ENCODE peak calls at places on chromosomes 12 and 14, in six cellular contexts. T is IMR-90; Z is DND-41; O is ovary; I is CD8-positive, alpha-beta T cell; Y is adrenal gland. N is an unnamed sample.

GRCh38 chr12:64968989-64969819 is 144.8 kb downstream of the TBC1D30 start:
- DNase-seq in I (no peak), O (no peak), T (no peak), Y (no peak), Z (no peak), N (no peak)

GRCh38 chr12:46942579-46942978 is 116.8 kb upstream of the SLC38A4 start:
- DNase-seq in O (no peak), I (no peak), Y (no peak), Z (no peak), T (peak; percentile 79), N (no peak)

GRCh38 chr14:92495041-92495440 is 18.5 kb upstream of the RIN3 start:
- DNase-seq in O (no peak), I (peak; percentile 1), Z (no peak), T (peak; percentile 81), Y (no peak), N (no peak)

GRCh38 chr12:130796985-130797686 is 41.9 kb downstream of the STX2 start:
- DNase-seq in T (no peak), I (no peak), Y (no peak), Z (no peak), O (no peak), N (peak; percentile 5)

GRCh38 chr12:132285991-132286681 is 43.3 kb downstream of the GALNT9 start:
- DNase-seq in O (peak; percentile 54), T (peak; percentile 21), Y (peak; percentile 68), Z (no peak), I (no peak), N (no peak)

GRCh38 chr12:75715323-75715644 is 203.9 kb upstream of the KRR1 start:
- DNase-seq in O (no peak), I (no peak), T (no peak), Z (no peak), Y (no peak), N (no peak)

GRCh38 chr12:80412343-80412953 is 31.6 kb upstream of the PTPRQ start:
- DNase-seq in I (no peak), Y (no peak), Z (no peak), T (peak; percentile 69), O (no peak), N (no peak)

GRCh38 chr14:93946506-93947170 is 19.5 kb downstream of the FAM181A start:
- DNase-seq in O (no peak), Z (no peak), T (peak; percentile 28), Y (no peak), I (no peak), N (no peak)

GRCh38 chr12:97572220-97572619 is 109.6 kb downstream of the RMST start:
- DNase-seq in Y (no peak), I (no peak), Z (no peak), O (no peak), T (no peak), N (no peak)

GRCh38 chr12:121791671-121792496 is 1.6 kb downstream of the RHOF start:
- DNase-seq in I (no peak), Y (peak; percentile 30), O (no peak), Z (no peak), T (no peak), N (no peak)

GRCh38 chr12:42370013-42370412 is 44.0 kb downstream of the PPHLN1 start:
- DNase-seq in T (no peak), O (no peak), Y (no peak), I (no peak), Z (no peak), N (no peak)

GRCh38 chr14:94646481-94646880 is 34.3 kb downstream of the SERPINA3 start:
- DNase-seq in Z (no peak), O (no peak), Y (no peak), T (peak; percentile 65), I (no peak), N (no peak)

GRCh38 chr12:20451759-20452158 is 83.4 kb downstream of the PDE3A start:
- DNase-seq in I (no peak), O (no peak), Y (no peak), T (peak; percentile 71), Z (no peak), N (no peak)

GRCh38 chr14:67526676-67527459 is 6.2 kb upstream of the PLEKHH1 start:
- DNase-seq in I (peak; percentile 56), O (no peak), T (peak; percentile 45), Z (peak; percentile 53), Y (peak; percentile 68), N (peak; percentile 36)

GRCh38 chr14:82710257-82710841 is 1176.7 kb upstream of the SEL1L start:
- DNase-seq in Y (peak; percentile 63), O (peak; percentile 39), T (peak; percentile 61), Z (peak; percentile 43), I (no peak), N (no peak)

GRCh38 chr14:69171569-69171968 is 18.6 kb upstream of the DCAF5 start:
- DNase-seq in Z (no peak), I (no peak), Y (no peak), O (no peak), T (no peak), N (no peak)

GRCh38 chr14:68191567-68192321 is 372.2 kb downstream of the RAD51B start:
- DNase-seq in O (no peak), Z (no peak), T (peak; percentile 37), I (no peak), Y (no peak), N (no peak)

GRCh38 chr12:12622418-12622817 is 10.7 kb downstream of the CREBL2 start:
- DNase-seq in I (no peak), Z (peak; percentile 51), Y (no peak), O (no peak), T (no peak), N (no peak)

GRCh38 chr12:12616512-12617275 is 5.0 kb downstream of the CREBL2 start:
- DNase-seq in T (peak; percentile 44), I (no peak), Y (no peak), Z (no peak), O (no peak), N (peak; percentile 24)

GRCh38 chr12:12626471-12626870 is 14.8 kb downstream of the CREBL2 start:
- DNase-seq in Y (no peak), I (no peak), T (peak; percentile 12), Z (no peak), O (no peak), N (no peak)

GRCh38 chr12:12624479-12625120 is 12.9 kb downstream of the CREBL2 start:
- DNase-seq in I (no peak), T (no peak), Y (no peak), O (no peak), Z (no peak), N (no peak)

DNA sequence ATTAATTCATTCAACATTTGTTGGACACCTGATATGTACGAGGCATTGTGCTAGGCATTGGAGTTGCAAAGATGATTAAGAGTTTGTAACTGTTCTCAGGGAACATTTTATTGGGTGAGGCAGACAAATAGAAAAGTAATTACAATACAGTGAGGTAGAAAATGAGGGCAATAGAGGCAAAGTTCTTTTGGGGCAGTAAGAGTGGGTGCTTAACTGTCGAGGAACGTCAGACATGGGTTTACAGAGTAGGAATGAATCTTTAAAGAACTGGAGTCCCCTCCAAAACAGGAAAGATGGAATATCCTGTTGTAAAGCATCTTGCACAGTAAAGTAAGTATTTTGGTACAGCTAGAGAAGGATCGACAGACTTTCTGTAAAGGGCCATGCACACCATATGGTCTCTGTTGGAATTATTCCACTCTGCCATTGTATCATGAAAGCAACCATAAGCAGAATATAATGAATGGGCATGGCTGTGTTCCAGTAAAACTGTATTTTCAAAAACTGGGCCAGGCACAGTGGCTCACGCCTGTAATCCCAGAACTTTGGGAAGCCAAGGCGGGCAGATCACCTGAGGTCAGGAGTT is 9.1 kb downstream of the CREBL2 start:
- DNase-seq in T (no peak), Y (no peak), I (no peak), Z (no peak), O (no peak), N (no peak)
- H3K4me1 ChIP-seq in T (peaks cover 2% of the 10 kb centered on the region), Y (peaks cover 41% of the 10 kb centered on the region), I (peaks cover 63% of the 10 kb centered on the region), Z (peaks cover 24% of the 10 kb centered on the region), O (peaks cover 1% of the 10 kb centered on the region), N (peaks cover 54% of the 10 kb centered on the region)

GRCh38 chr12:54016478-54016964 is 7.7 kb downstream of the HOXC8 start:
- DNase-seq in Y (peak; percentile 56), Z (no peak), O (no peak), I (no peak), T (peak; percentile 11), N (no peak)

GRCh38 chr12:54016051-54016450 is 7.3 kb downstream of the HOXC8 start:
- DNase-seq in Y (no peak), O (no peak), I (no peak), T (no peak), Z (no peak), N (no peak)

GRCh38 chr12:54015210-54015931 is 6.6 kb downstream of the HOXC8 start:
- DNase-seq in Z (no peak), Y (no peak), O (no peak), I (no peak), T (no peak), N (no peak)

GRCh38 chr12:54012631-54013398 is 4.0 kb downstream of the HOXC8 start:
- DNase-seq in I (no peak), O (no peak), Z (no peak), T (no peak), Y (no peak), N (no peak)

DNA sequence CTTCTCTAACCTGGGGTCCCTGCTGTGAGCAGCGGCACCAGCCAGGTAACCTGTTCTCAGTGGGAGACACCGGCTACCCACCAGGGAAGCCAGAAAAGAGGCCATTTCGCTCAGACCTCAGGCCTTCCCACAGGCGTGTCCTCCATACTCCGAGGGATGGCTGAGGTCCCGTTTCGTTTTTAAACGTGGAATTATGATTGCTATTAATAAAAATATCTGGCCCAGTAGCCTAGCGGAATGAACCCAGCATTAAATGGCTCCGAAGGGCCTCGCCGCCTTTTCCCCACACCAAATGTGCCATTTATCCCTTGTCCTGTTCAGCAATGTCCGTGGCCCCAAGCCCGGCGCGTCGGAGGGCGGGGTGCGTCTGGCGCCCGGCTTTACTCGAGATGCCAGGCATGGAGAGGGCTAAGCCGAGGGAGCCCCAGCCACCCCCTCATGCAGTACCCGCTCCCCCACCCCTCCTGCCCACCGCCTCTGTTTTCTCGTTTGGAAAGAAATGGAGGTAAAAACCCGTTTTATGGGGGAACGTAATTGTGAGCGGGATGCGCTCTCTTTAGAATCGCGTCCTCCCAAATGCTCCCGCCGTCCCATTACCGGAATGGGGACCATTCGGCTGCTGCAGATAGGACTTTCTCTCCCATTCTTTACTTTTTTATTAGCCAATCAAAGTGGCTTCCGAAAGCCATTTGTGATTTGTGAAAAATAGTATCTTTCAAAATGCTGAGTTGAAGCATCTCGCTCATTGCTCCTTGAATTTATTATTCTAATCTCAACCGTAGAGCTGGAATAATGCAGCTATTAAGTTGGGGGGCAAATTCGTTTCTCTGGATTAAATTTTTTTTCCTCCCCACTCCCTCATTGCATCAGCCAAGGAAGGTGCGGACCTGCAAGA is 5.8 kb downstream of the HOXC8 start:
- DNase-seq in T (no peak), Z (no peak), Y (no peak), O (no peak), I (no peak), N (no peak)
- H3K27ac ChIP-seq in T (no peak overlapping the region), Z (no peak overlapping the region), Y (no peak overlapping the region), O (no peak overlapping the region), I (no peak overlapping the region), N (no peak overlapping the region)

DNA sequence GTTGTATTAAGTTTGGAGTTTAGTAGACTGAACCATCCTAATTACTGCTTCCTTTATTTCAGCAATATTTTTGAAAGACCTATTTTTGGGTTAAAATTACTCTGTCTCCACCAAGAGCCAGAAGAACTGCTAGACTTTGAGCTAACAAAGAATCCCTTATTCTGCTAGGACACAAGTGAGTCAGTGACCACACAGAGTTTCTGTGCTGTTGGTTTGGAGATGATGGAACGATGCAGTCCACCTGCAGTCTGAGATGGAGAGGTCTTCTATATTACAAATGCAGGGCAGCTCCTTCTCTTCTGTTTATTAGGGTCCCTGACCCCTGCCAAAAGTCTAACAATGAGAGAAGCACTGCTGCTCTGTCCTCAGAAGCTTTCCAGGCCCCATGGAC is 6.7 kb upstream of the STXBP6 start:
- DNase-seq in O (no peak), Y (no peak), I (no peak), T (peak; percentile 66), Z (no peak), N (no peak)
- H3K4me3 ChIP-seq in O (no peak overlapping the region), Y (no peak overlapping the region), I (no peak overlapping the region), T (no peak overlapping the region), Z (no peak overlapping the region), N (no peak overlapping the region)

GRCh38 chr12:95227818-95228356 is 10.3 kb downstream of the VEZT start:
- DNase-seq in T (no peak), Z (no peak), O (no peak), Y (no peak), I (no peak), N (no peak)
- H3K4me1 ChIP-seq in T (peaks cover 14% of the 10 kb centered on the region), Z (peaks cover 5% of the 10 kb centered on the region), O (peaks cover 14% of the 10 kb centered on the region), Y (peaks cover 77% of the 10 kb centered on the region), I (no peaks in the 10 kb centered on the region), N (peaks cover 4% of the 10 kb centered on the region)